ENCODE peak calls at places on chromosomes 11 and 22, in nine cellular contexts. One of them, this sample, is unnamed.

GRCh38 chr11:85787809-85788805 is 22.8 kb downstream of the SYTL2 start:
- DNase-seq in NCI-H526 treated with DMSO at 0.1 percent for 48 hours: no peak
- DNase-seq in NCI-H2029 treated with DMSO at 0.1 percent for 48 hours: no peak
- DNase-seq in stimulated activated CD4-positive, alpha-beta T cell treated with anti-CD3 and anti-CD28 coated beads, Interleukin-2, amount 100 ng/mL, for 48 hours: no peak
- DNase-seq in HEK293T: no peak
- DNase-seq in caudate nucleus: no peak
- DNase-seq in adrenal gland: no peak
- DNase-seq in IMR-90: peak; percentile 42
- DNase-seq in epithelial cell of proximal tubule: peak; percentile 67
- DNase-seq in this sample: no peak

GRCh38 chr11:17473071-17473744 is 3.4 kb downstream of the ABCC8 start:
- DNase-seq in adrenal gland: no peak
- DNase-seq in epithelial cell of proximal tubule: no peak
- DNase-seq in NCI-H2029 treated with DMSO at 0.1 percent for 48 hours: no peak
- DNase-seq in stimulated activated CD4-positive, alpha-beta T cell treated with anti-CD3 and anti-CD28 coated beads, Interleukin-2, amount 100 ng/mL, for 48 hours: no peak
- DNase-seq in HEK293T: peak; percentile 78
- DNase-seq in caudate nucleus: no peak
- DNase-seq in IMR-90: peak; percentile 7
- DNase-seq in NCI-H526 treated with DMSO at 0.1 percent for 48 hours: peak; percentile 16
- DNase-seq in this sample: peak; percentile 75

GRCh38 chr11:103631841-103632240 is 404.6 kb upstream of the DDI1 start:
- DNase-seq in NCI-H2029 treated with DMSO at 0.1 percent for 48 hours: no peak
- DNase-seq in adrenal gland: no peak
- DNase-seq in caudate nucleus: no peak
- DNase-seq in NCI-H526 treated with DMSO at 0.1 percent for 48 hours: no peak
- DNase-seq in epithelial cell of proximal tubule: no peak
- DNase-seq in IMR-90: no peak
- DNase-seq in stimulated activated CD4-positive, alpha-beta T cell treated with anti-CD3 and anti-CD28 coated beads, Interleukin-2, amount 100 ng/mL, for 48 hours: no peak
- DNase-seq in HEK293T: no peak
- DNase-seq in this sample: no peak

GRCh38 chr22:37330200-37331033 is 48.1 kb downstream of the CYTH4 start:
- DNase-seq in adrenal gland: peak; percentile 72
- DNase-seq in HEK293T: peak; percentile 86
- DNase-seq in epithelial cell of proximal tubule: peak; percentile 78
- DNase-seq in NCI-H2029 treated with DMSO at 0.1 percent for 48 hours: no peak
- DNase-seq in IMR-90: peak; percentile 90
- DNase-seq in caudate nucleus: peak; percentile 28
- DNase-seq in NCI-H526 treated with DMSO at 0.1 percent for 48 hours: peak; percentile 58
- DNase-seq in stimulated activated CD4-positive, alpha-beta T cell treated with anti-CD3 and anti-CD28 coated beads, Interleukin-2, amount 100 ng/mL, for 48 hours: peak; percentile 38
- DNase-seq in this sample: peak; percentile 94

GRCh38 chr11:7632211-7632610 is 41.1 kb downstream of the CYB5R2 start:
- DNase-seq in epithelial cell of proximal tubule: no peak
- DNase-seq in adrenal gland: no peak
- DNase-seq in NCI-H526 treated with DMSO at 0.1 percent for 48 hours: no peak
- DNase-seq in caudate nucleus: no peak
- DNase-seq in HEK293T: no peak
- DNase-seq in NCI-H2029 treated with DMSO at 0.1 percent for 48 hours: no peak
- DNase-seq in IMR-90: no peak
- DNase-seq in stimulated activated CD4-positive, alpha-beta T cell treated with anti-CD3 and anti-CD28 coated beads, Interleukin-2, amount 100 ng/mL, for 48 hours: no peak
- DNase-seq in this sample: no peak

GRCh38 chr22:23780146-23780748 is 6.5 kb upstream of the SMARCB1 start:
- DNase-seq in IMR-90: no peak
- DNase-seq in HEK293T: no peak
- DNase-seq in adrenal gland: no peak
- DNase-seq in NCI-H2029 treated with DMSO at 0.1 percent for 48 hours: no peak
- DNase-seq in epithelial cell of proximal tubule: no peak
- DNase-seq in caudate nucleus: no peak
- DNase-seq in NCI-H526 treated with DMSO at 0.1 percent for 48 hours: no peak
- DNase-seq in stimulated activated CD4-positive, alpha-beta T cell treated with anti-CD3 and anti-CD28 coated beads, Interleukin-2, amount 100 ng/mL, for 48 hours: no peak
- DNase-seq in this sample: no peak

GRCh38 chr11:47216141-47216798 is 1.5 kb downstream of the DDB2 start:
- DNase-seq in epithelial cell of proximal tubule: no peak
- DNase-seq in IMR-90: peak; percentile 87
- DNase-seq in NCI-H2029 treated with DMSO at 0.1 percent for 48 hours: no peak
- DNase-seq in HEK293T: no peak
- DNase-seq in caudate nucleus: no peak
- DNase-seq in NCI-H526 treated with DMSO at 0.1 percent for 48 hours: no peak
- DNase-seq in stimulated activated CD4-positive, alpha-beta T cell treated with anti-CD3 and anti-CD28 coated beads, Interleukin-2, amount 100 ng/mL, for 48 hours: peak; percentile 47
- DNase-seq in adrenal gland: peak; percentile 80
- DNase-seq in this sample: no peak

GRCh38 chr11:12157241-12157661 is 46.9 kb downstream of the MICAL2 start:
- DNase-seq in adrenal gland: no peak
- DNase-seq in NCI-H2029 treated with DMSO at 0.1 percent for 48 hours: no peak
- DNase-seq in stimulated activated CD4-positive, alpha-beta T cell treated with anti-CD3 and anti-CD28 coated beads, Interleukin-2, amount 100 ng/mL, for 48 hours: no peak
- DNase-seq in epithelial cell of proximal tubule: no peak
- DNase-seq in HEK293T: no peak
- DNase-seq in caudate nucleus: no peak
- DNase-seq in NCI-H526 treated with DMSO at 0.1 percent for 48 hours: no peak
- DNase-seq in IMR-90: peak; percentile 84
- DNase-seq in this sample: no peak

GRCh38 chr11:12539570-12539969 is 134.7 kb upstream of the TEAD1 start:
- DNase-seq in HEK293T: no peak
- DNase-seq in caudate nucleus: no peak
- DNase-seq in adrenal gland: no peak
- DNase-seq in NCI-H2029 treated with DMSO at 0.1 percent for 48 hours: no peak
- DNase-seq in stimulated activated CD4-positive, alpha-beta T cell treated with anti-CD3 and anti-CD28 coated beads, Interleukin-2, amount 100 ng/mL, for 48 hours: no peak
- DNase-seq in NCI-H526 treated with DMSO at 0.1 percent for 48 hours: no peak
- DNase-seq in IMR-90: peak; percentile 99
- DNase-seq in epithelial cell of proximal tubule: no peak
- DNase-seq in this sample: no peak

GRCh38 chr11:8098361-8098760 is 17.4 kb downstream of the TUB start:
- DNase-seq in NCI-H2029 treated with DMSO at 0.1 percent for 48 hours: no peak
- DNase-seq in caudate nucleus: no peak
- DNase-seq in IMR-90: peak; percentile 77
- DNase-seq in stimulated activated CD4-positive, alpha-beta T cell treated with anti-CD3 and anti-CD28 coated beads, Interleukin-2, amount 100 ng/mL, for 48 hours: no peak
- DNase-seq in epithelial cell of proximal tubule: no peak
- DNase-seq in NCI-H526 treated with DMSO at 0.1 percent for 48 hours: no peak
- DNase-seq in adrenal gland: no peak
- DNase-seq in HEK293T: no peak
- DNase-seq in this sample: no peak

GRCh38 chr11:107707807-107708206 is 4.0 kb downstream of the SLN start:
- DNase-seq in caudate nucleus: no peak
- DNase-seq in HEK293T: no peak
- DNase-seq in stimulated activated CD4-positive, alpha-beta T cell treated with anti-CD3 and anti-CD28 coated beads, Interleukin-2, amount 100 ng/mL, for 48 hours: no peak
- DNase-seq in NCI-H2029 treated with DMSO at 0.1 percent for 48 hours: no peak
- DNase-seq in epithelial cell of proximal tubule: no peak
- DNase-seq in adrenal gland: no peak
- DNase-seq in NCI-H526 treated with DMSO at 0.1 percent for 48 hours: no peak
- DNase-seq in IMR-90: no peak
- DNase-seq in this sample: no peak

GRCh38 chr22:25680949-25681348 is 61.0 kb upstream of the MYO18B start:
- DNase-seq in NCI-H2029 treated with DMSO at 0.1 percent for 48 hours: no peak
- DNase-seq in NCI-H526 treated with DMSO at 0.1 percent for 48 hours: no peak
- DNase-seq in stimulated activated CD4-positive, alpha-beta T cell treated with anti-CD3 and anti-CD28 coated beads, Interleukin-2, amount 100 ng/mL, for 48 hours: no peak
- DNase-seq in caudate nucleus: no peak
- DNase-seq in HEK293T: no peak
- DNase-seq in epithelial cell of proximal tubule: no peak
- DNase-seq in adrenal gland: no peak
- DNase-seq in IMR-90: no peak
- DNase-seq in this sample: no peak

GRCh38 chr22:27558658-27559371 is 242.7 kb downstream of the MN1 start:
- DNase-seq in HEK293T: no peak
- DNase-seq in NCI-H526 treated with DMSO at 0.1 percent for 48 hours: no peak
- DNase-seq in IMR-90: no peak
- DNase-seq in caudate nucleus: no peak
- DNase-seq in NCI-H2029 treated with DMSO at 0.1 percent for 48 hours: no peak
- DNase-seq in stimulated activated CD4-positive, alpha-beta T cell treated with anti-CD3 and anti-CD28 coated beads, Interleukin-2, amount 100 ng/mL, for 48 hours: no peak
- DNase-seq in epithelial cell of proximal tubule: no peak
- DNase-seq in adrenal gland: no peak
- DNase-seq in this sample: no peak

GRCh38 chr11:128235446-128235845 is 351.9 kb downstream of the ETS1 start:
- DNase-seq in HEK293T: no peak
- DNase-seq in adrenal gland: no peak
- DNase-seq in NCI-H2029 treated with DMSO at 0.1 percent for 48 hours: peak; percentile 79
- DNase-seq in IMR-90: no peak
- DNase-seq in stimulated activated CD4-positive, alpha-beta T cell treated with anti-CD3 and anti-CD28 coated beads, Interleukin-2, amount 100 ng/mL, for 48 hours: no peak
- DNase-seq in NCI-H526 treated with DMSO at 0.1 percent for 48 hours: no peak
- DNase-seq in caudate nucleus: no peak
- DNase-seq in epithelial cell of proximal tubule: no peak
- DNase-seq in this sample: no peak

GRCh38 chr11:67119577-67120391 is 721 bp downstream of the KDM2A start:
- DNase-seq in caudate nucleus: no peak
- DNase-seq in IMR-90: no peak
- DNase-seq in NCI-H526 treated with DMSO at 0.1 percent for 48 hours: peak; percentile 18
- DNase-seq in HEK293T: peak; percentile 25
- DNase-seq in adrenal gland: peak; percentile 47
- DNase-seq in stimulated activated CD4-positive, alpha-beta T cell treated with anti-CD3 and anti-CD28 coated beads, Interleukin-2, amount 100 ng/mL, for 48 hours: no peak
- DNase-seq in epithelial cell of proximal tubule: no peak
- DNase-seq in NCI-H2029 treated with DMSO at 0.1 percent for 48 hours: no peak
- DNase-seq in this sample: peak; percentile 60

GRCh38 chr11:78420796-78421209 is 3.2 kb upstream of the GAB2 start:
- DNase-seq in IMR-90: peak; percentile 85
- DNase-seq in caudate nucleus: no peak
- DNase-seq in epithelial cell of proximal tubule: no peak
- DNase-seq in NCI-H526 treated with DMSO at 0.1 percent for 48 hours: peak; percentile 64
- DNase-seq in NCI-H2029 treated with DMSO at 0.1 percent for 48 hours: no peak
- DNase-seq in adrenal gland: peak; percentile 56
- DNase-seq in HEK293T: no peak
- DNase-seq in stimulated activated CD4-positive, alpha-beta T cell treated with anti-CD3 and anti-CD28 coated beads, Interleukin-2, amount 100 ng/mL, for 48 hours: peak; percentile 40
- DNase-seq in this sample: no peak

GRCh38 chr11:44624761-44625221 is 59.3 kb downstream of the CD82 start:
- DNase-seq in IMR-90: no peak
- DNase-seq in NCI-H2029 treated with DMSO at 0.1 percent for 48 hours: no peak
- DNase-seq in caudate nucleus: no peak
- DNase-seq in epithelial cell of proximal tubule: no peak
- DNase-seq in adrenal gland: no peak
- DNase-seq in HEK293T: no peak
- DNase-seq in stimulated activated CD4-positive, alpha-beta T cell treated with anti-CD3 and anti-CD28 coated beads, Interleukin-2, amount 100 ng/mL, for 48 hours: no peak
- DNase-seq in NCI-H526 treated with DMSO at 0.1 percent for 48 hours: no peak
- DNase-seq in this sample: peak; percentile 31

GRCh38 chr11:36069576-36070214 is 125.8 kb downstream of the LDLRAD3 start:
- DNase-seq in caudate nucleus: no peak
- DNase-seq in HEK293T: no peak
- DNase-seq in IMR-90: no peak
- DNase-seq in epithelial cell of proximal tubule: no peak
- DNase-seq in adrenal gland: peak; percentile 13
- DNase-seq in stimulated activated CD4-positive, alpha-beta T cell treated with anti-CD3 and anti-CD28 coated beads, Interleukin-2, amount 100 ng/mL, for 48 hours: no peak
- DNase-seq in NCI-H526 treated with DMSO at 0.1 percent for 48 hours: peak; percentile 50
- DNase-seq in NCI-H2029 treated with DMSO at 0.1 percent for 48 hours: no peak
- DNase-seq in this sample: no peak

GRCh38 chr11:64100345-64100744 is 64.6 kb downstream of the FLRT1 start:
- DNase-seq in NCI-H2029 treated with DMSO at 0.1 percent for 48 hours: no peak
- DNase-seq in caudate nucleus: no peak
- DNase-seq in NCI-H526 treated with DMSO at 0.1 percent for 48 hours: peak; percentile 73
- DNase-seq in adrenal gland: no peak
- DNase-seq in IMR-90: no peak
- DNase-seq in epithelial cell of proximal tubule: no peak
- DNase-seq in stimulated activated CD4-positive, alpha-beta T cell treated with anti-CD3 and anti-CD28 coated beads, Interleukin-2, amount 100 ng/mL, for 48 hours: no peak
- DNase-seq in HEK293T: peak; percentile 42
- DNase-seq in this sample: no peak

GRCh38 chr11:46966773-46967172 is 30.2 kb downstream of the CSTPP1 start:
- DNase-seq in stimulated activated CD4-positive, alpha-beta T cell treated with anti-CD3 and anti-CD28 coated beads, Interleukin-2, amount 100 ng/mL, for 48 hours: no peak
- DNase-seq in epithelial cell of proximal tubule: no peak
- DNase-seq in NCI-H526 treated with DMSO at 0.1 percent for 48 hours: no peak
- DNase-seq in HEK293T: no peak
- DNase-seq in IMR-90: no peak
- DNase-seq in adrenal gland: no peak
- DNase-seq in NCI-H2029 treated with DMSO at 0.1 percent for 48 hours: no peak
- DNase-seq in caudate nucleus: no peak
- DNase-seq in this sample: no peak

GRCh38 chr11:36186797-36187196 is 102.4 kb downstream of the COMMD9 start:
- DNase-seq in epithelial cell of proximal tubule: no peak
- DNase-seq in stimulated activated CD4-positive, alpha-beta T cell treated with anti-CD3 and anti-CD28 coated beads, Interleukin-2, amount 100 ng/mL, for 48 hours: no peak
- DNase-seq in IMR-90: no peak
- DNase-seq in NCI-H2029 treated with DMSO at 0.1 percent for 48 hours: no peak
- DNase-seq in HEK293T: no peak
- DNase-seq in NCI-H526 treated with DMSO at 0.1 percent for 48 hours: no peak
- DNase-seq in adrenal gland: no peak
- DNase-seq in caudate nucleus: no peak
- DNase-seq in this sample: no peak

GRCh38 chr11:5486421-5486820 is 2.1 kb upstream of the OR52D1 start:
- DNase-seq in stimulated activated CD4-positive, alpha-beta T cell treated with anti-CD3 and anti-CD28 coated beads, Interleukin-2, amount 100 ng/mL, for 48 hours: no peak
- DNase-seq in epithelial cell of proximal tubule: no peak
- DNase-seq in NCI-H526 treated with DMSO at 0.1 percent for 48 hours: no peak
- DNase-seq in NCI-H2029 treated with DMSO at 0.1 percent for 48 hours: no peak
- DNase-seq in IMR-90: no peak
- DNase-seq in HEK293T: no peak
- DNase-seq in caudate nucleus: no peak
- DNase-seq in adrenal gland: no peak
- DNase-seq in this sample: no peak

GRCh38 chr11:27118371-27118770 is 77.8 kb downstream of the BBOX1 start:
- DNase-seq in NCI-H2029 treated with DMSO at 0.1 percent for 48 hours: no peak
- DNase-seq in IMR-90: peak; percentile 6
- DNase-seq in HEK293T: no peak
- DNase-seq in adrenal gland: no peak
- DNase-seq in stimulated activated CD4-positive, alpha-beta T cell treated with anti-CD3 and anti-CD28 coated beads, Interleukin-2, amount 100 ng/mL, for 48 hours: no peak
- DNase-seq in NCI-H526 treated with DMSO at 0.1 percent for 48 hours: no peak
- DNase-seq in epithelial cell of proximal tubule: no peak
- DNase-seq in caudate nucleus: no peak
- DNase-seq in this sample: no peak

GRCh38 chr22:26464312-26464711 is 19.3 kb downstream of the HPS4 start:
- DNase-seq in NCI-H2029 treated with DMSO at 0.1 percent for 48 hours: no peak
- DNase-seq in IMR-90: no peak
- DNase-seq in caudate nucleus: no peak
- DNase-seq in adrenal gland: no peak
- DNase-seq in stimulated activated CD4-positive, alpha-beta T cell treated with anti-CD3 and anti-CD28 coated beads, Interleukin-2, amount 100 ng/mL, for 48 hours: no peak
- DNase-seq in epithelial cell of proximal tubule: no peak
- DNase-seq in HEK293T: no peak
- DNase-seq in NCI-H526 treated with DMSO at 0.1 percent for 48 hours: no peak
- DNase-seq in this sample: no peak

GRCh38 chr22:20858615-20859416 is at the start of the genes PI4KA and SNAP29:
- DNase-seq in IMR-90: peak; percentile 97
- DNase-seq in HEK293T: peak; percentile 100
- DNase-seq in stimulated activated CD4-positive, alpha-beta T cell treated with anti-CD3 and anti-CD28 coated beads, Interleukin-2, amount 100 ng/mL, for 48 hours: peak; percentile 96
- DNase-seq in epithelial cell of proximal tubule: peak; percentile 60
- DNase-seq in NCI-H526 treated with DMSO at 0.1 percent for 48 hours: peak; percentile 91
- DNase-seq in NCI-H2029 treated with DMSO at 0.1 percent for 48 hours: peak; percentile 80
- DNase-seq in caudate nucleus: peak; percentile 96
- DNase-seq in adrenal gland: peak; percentile 99
- DNase-seq in this sample: peak; percentile 99

GRCh38 chr11:17713851-17714250 is 5.5 kb upstream of the MYOD1 start:
- DNase-seq in stimulated activated CD4-positive, alpha-beta T cell treated with anti-CD3 and anti-CD28 coated beads, Interleukin-2, amount 100 ng/mL, for 48 hours: no peak
- DNase-seq in HEK293T: no peak
- DNase-seq in NCI-H2029 treated with DMSO at 0.1 percent for 48 hours: no peak
- DNase-seq in caudate nucleus: no peak
- DNase-seq in NCI-H526 treated with DMSO at 0.1 percent for 48 hours: no peak
- DNase-seq in epithelial cell of proximal tubule: no peak
- DNase-seq in IMR-90: no peak
- DNase-seq in adrenal gland: no peak
- DNase-seq in this sample: no peak

GRCh38 chr11:7657306-7658025 is 15.8 kb downstream of the CYB5R2 start:
- DNase-seq in NCI-H526 treated with DMSO at 0.1 percent for 48 hours: peak; percentile 70
- DNase-seq in HEK293T: peak; percentile 59
- DNase-seq in stimulated activated CD4-positive, alpha-beta T cell treated with anti-CD3 and anti-CD28 coated beads, Interleukin-2, amount 100 ng/mL, for 48 hours: no peak
- DNase-seq in epithelial cell of proximal tubule: peak; percentile 23
- DNase-seq in caudate nucleus: peak; percentile 58
- DNase-seq in NCI-H2029 treated with DMSO at 0.1 percent for 48 hours: no peak
- DNase-seq in adrenal gland: peak; percentile 72
- DNase-seq in IMR-90: peak; percentile 68
- DNase-seq in this sample: peak; percentile 67

GRCh38 chr11:63919267-63920125 is 2.5 kb upstream of the RCOR2 start:
- DNase-seq in epithelial cell of proximal tubule: no peak
- DNase-seq in caudate nucleus: peak; percentile 42
- DNase-seq in NCI-H526 treated with DMSO at 0.1 percent for 48 hours: peak; percentile 41
- DNase-seq in HEK293T: no peak
- DNase-seq in stimulated activated CD4-positive, alpha-beta T cell treated with anti-CD3 and anti-CD28 coated beads, Interleukin-2, amount 100 ng/mL, for 48 hours: no peak
- DNase-seq in adrenal gland: no peak
- DNase-seq in IMR-90: no peak
- DNase-seq in NCI-H2029 treated with DMSO at 0.1 percent for 48 hours: no peak
- DNase-seq in this sample: peak; percentile 91

GRCh38 chr22:22748297-22748743 is 103.9 kb downstream of the GGTLC2 start:
- DNase-seq in IMR-90: peak; percentile 52
- DNase-seq in epithelial cell of proximal tubule: no peak
- DNase-seq in adrenal gland: peak; percentile 50
- DNase-seq in stimulated activated CD4-positive, alpha-beta T cell treated with anti-CD3 and anti-CD28 coated beads, Interleukin-2, amount 100 ng/mL, for 48 hours: peak; percentile 28
- DNase-seq in caudate nucleus: no peak
- DNase-seq in HEK293T: peak; percentile 59
- DNase-seq in NCI-H2029 treated with DMSO at 0.1 percent for 48 hours: no peak
- DNase-seq in NCI-H526 treated with DMSO at 0.1 percent for 48 hours: no peak
- DNase-seq in this sample: no peak